ENCODE peak calls at places on chromosomes 4 and X, in five cellular contexts. N is AG09309, F is testis, X is D721Med, Q is cardiac fibroblast. P is an unnamed sample.

GRCh38 chr4:109022941-109023340 is 260.1 kb upstream of the ETNPPL start:
- DNase-seq in N (no peak), F (no peak), X (no peak), Q (peak), P (no peak)

GRCh38 chr4:150173854-150174398 is 95.7 kb downstream of the DCLK2 start:
- DNase-seq in N (no peak), F (no peak), X (no peak), Q (peak), P (no peak)

GRCh38 chr4:186297013-186297645 is 31.1 kb downstream of the F11 start:
- DNase-seq in N (peak), F (no peak), X (no peak), Q (peak), P (peak)

GRCh38 chr4:89598602-89599001 is 238.4 kb downstream of the SNCA start:
- DNase-seq in N (no peak), F (no peak), X (no peak), Q (peak), P (peak)

GRCh38 chrX:78133561-78133960 is 5.9 kb downstream of the TAF9B start:
- DNase-seq in N (no peak), F (no peak), X (no peak), Q (no peak), P (no peak)

GRCh38 chrX:38166478-38167083 is 54.1 kb downstream of the SRPX start:
- DNase-seq in N (no peak), F (peak), X (no peak), Q (peak), P (peak)

GRCh38 chr4:16967722-16968121 is 69.3 kb upstream of the LDB2 start:
- DNase-seq in N (peak), F (peak), X (no peak), Q (peak), P (peak)

GRCh38 chr4:152594981-152595916 is 59.4 kb upstream of the FBXW7 start:
- DNase-seq in N (no peak), F (no peak), X (no peak), Q (no peak), P (no peak)

GRCh38 chr4:54082168-54082567 is 17.8 kb upstream of the CHIC2 start:
- DNase-seq in N (peak), F (no peak), X (no peak), Q (peak), P (peak)

GRCh38 chr4:150826302-150826701 is 188.8 kb downstream of the LRBA start:
- DNase-seq in N (no peak), F (no peak), X (no peak), Q (peak), P (no peak)

GRCh38 chr4:165079476-165079875 is 25.8 kb downstream of the TRIM75 start:
- DNase-seq in N (no peak), F (peak), X (no peak), Q (peak), P (no peak)

GRCh38 chrX:10048076-10048475 is 80.9 kb downstream of the CLDN34 start:
- DNase-seq in N (no peak), F (no peak), X (no peak), Q (no peak), P (no peak)

GRCh38 chr4:26124753-26125236 is 196.0 kb upstream of the RBPJ start:
- DNase-seq in N (no peak), F (no peak), X (no peak), Q (no peak), P (peak)

GRCh38 chr4:150582881-150583286 is 933 bp downstream of the MAB21L2 start:
- DNase-seq in N (no peak), F (no peak), X (no peak), Q (peak), P (no peak)

GRCh38 chr4:48033825-48034413 is 17.3 kb downstream of the NIPAL1 start:
- DNase-seq in N (no peak), F (peak), X (no peak), Q (peak), P (peak)

GRCh38 chrX:129655547-129656248 is 942 bp upstream of the APLN start:
- DNase-seq in N (no peak), F (no peak), X (no peak), Q (no peak), P (no peak)

GRCh38 chr4:163489929-163490328 is 4.6 kb upstream of the TMA16 start:
- DNase-seq in N (no peak), F (no peak), X (no peak), Q (no peak), P (no peak)

GRCh38 chr4:163482197-163482596 is 8.6 kb upstream of the TKTL2 start:
- DNase-seq in N (no peak), F (no peak), X (no peak), Q (no peak), P (no peak)

GRCh38 chr4:163486321-163486720 is 8.2 kb upstream of the TMA16 start:
- DNase-seq in N (no peak), F (no peak), X (no peak), Q (no peak), P (no peak)

GRCh38 chr4:163484906-163485305 is 9.6 kb upstream of the TMA16 start:
- DNase-seq in N (no peak), F (peak), X (no peak), Q (peak), P (peak)
- TF ChIP-seq CTCF in N (peak), F (peak), X (peak), Q (peak), P (peak)

GRCh38 chr4:133584714-133585113 is 435.6 kb downstream of the PCDH10 start:
- DNase-seq in N (no peak), F (no peak), X (no peak), Q (no peak), P (no peak)
- TF ChIP-seq CTCF in N (no peak), F (no peak), X (no peak), Q (no peak), P (peak)

GRCh38 chrX:44203791-44204190 is 139.7 kb downstream of the EFHC2 start:
- DNase-seq in N (no peak), F (no peak), X (no peak), Q (no peak), P (no peak)
- TF ChIP-seq CTCF in N (peak), F (no peak), X (no peak), Q (no peak), P (no peak)

DNA sequence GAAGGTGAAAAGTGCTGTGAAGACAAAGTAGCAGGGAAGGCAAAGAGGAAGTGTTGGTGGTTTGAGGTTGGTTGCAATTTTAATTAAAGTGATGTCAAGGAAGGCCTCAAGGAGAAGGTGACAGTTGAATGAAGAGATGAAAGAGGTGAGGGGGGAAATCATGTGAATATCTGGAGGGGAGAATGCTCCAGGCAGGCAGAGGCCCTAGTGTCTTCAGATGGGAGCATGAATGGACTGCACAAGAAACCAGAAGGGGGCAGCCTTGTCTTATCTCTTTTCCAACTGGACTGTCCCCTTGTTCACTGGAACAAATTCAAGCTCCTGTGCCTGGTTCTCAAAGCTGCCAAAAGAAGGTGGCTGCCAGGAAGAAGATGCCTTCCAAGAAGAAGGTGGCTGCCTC is 68.4 kb downstream of the MAOB start:
- DNase-seq in N (no peak), F (no peak), X (no peak), Q (no peak), P (no peak)
- TF ChIP-seq CTCF in N (no peak), F (no peak), X (no peak), Q (no peak), P (no peak)

GRCh38 chr4:6509587-6509986 is 37.2 kb upstream of the PPP2R2C start:
- DNase-seq in N (no peak), F (peak), X (no peak), Q (no peak), P (no peak)

GRCh38 chr4:6506616-6507140 is 34.3 kb upstream of the PPP2R2C start:
- DNase-seq in N (no peak), F (no peak), X (no peak), Q (no peak), P (no peak)

GRCh38 chr4:6502747-6503465 is 30.5 kb upstream of the PPP2R2C start:
- DNase-seq in N (no peak), F (no peak), X (no peak), Q (no peak), P (no peak)

GRCh38 chr4:6504900-6505496 is 32.6 kb upstream of the PPP2R2C start:
- DNase-seq in N (no peak), F (no peak), X (no peak), Q (no peak), P (no peak)

GRCh38 chr4:6507345-6507744 is 34.9 kb upstream of the PPP2R2C start:
- DNase-seq in N (no peak), F (no peak), X (no peak), Q (no peak), P (no peak)
- TF ChIP-seq CTCF in N (no peak), F (no peak), X (no peak), Q (no peak), P (no peak)

GRCh38 chrX:41481264-41482109 is 34.3 kb downstream of the NYX start:
- DNase-seq in N (no peak), F (no peak), X (no peak), Q (peak), P (no peak)
- TF ChIP-seq CTCF in N (peak), F (peak), X (no peak), Q (peak), P (peak)

GRCh38 chr4:110332483-110332882 is 134.1 kb upstream of the ELOVL6 start:
- DNase-seq in N (no peak), F (no peak), X (no peak), Q (no peak), P (no peak)
- TF ChIP-seq CTCF in N (no peak), F (no peak), X (no peak), Q (no peak), P (no peak)

GRCh38 chr4:153763404-153763803 is 3.6 kb upstream of the RNF175 start:
- DNase-seq in N (no peak), F (no peak), X (no peak), Q (no peak), P (no peak)
- TF ChIP-seq CTCF in N (peak), F (no peak), X (peak), Q (peak), P (peak)

DNA sequence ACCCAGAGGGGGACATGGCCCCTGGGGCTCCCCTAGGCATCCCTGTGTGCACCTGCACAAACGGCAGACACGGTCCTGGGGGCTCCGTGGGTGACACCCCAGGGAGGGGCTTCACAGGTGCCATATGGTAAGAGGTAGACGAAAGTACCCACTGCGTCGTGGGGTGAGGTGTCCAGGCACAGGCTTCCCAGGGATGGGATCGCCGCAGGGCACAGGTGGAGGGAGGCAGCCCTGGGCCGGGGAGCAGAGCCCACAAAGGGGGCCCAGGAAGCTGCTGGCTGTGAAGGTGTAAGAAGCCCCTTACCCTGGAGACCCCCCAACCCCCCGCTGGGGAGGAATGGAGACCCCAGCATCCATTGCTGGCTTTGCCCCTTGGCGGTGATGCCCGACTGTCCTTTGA is 10.9 kb downstream of the SH3TC1 start:
- DNase-seq in N (no peak), F (no peak), X (no peak), Q (no peak), P (no peak)
- TF ChIP-seq CTCF in N (no peak), F (no peak), X (no peak), Q (no peak), P (no peak)